ENCODE peak calls at places on chromosome X, in seven cellular contexts. Y, D, A, E, V, Q and X are unnamed samples.
A peak's percentile ranks its signal among the peaks of the same experiment; 100 is the strongest.

GRCh38 chrX:79364306-79364705 is 2.8 kb downstream of the ITM2A start:
- DNase-seq in D (no peak), A (no peak), E (no peak), Q (no peak), V (peak; percentile 0), Y (no peak), X (no peak)

GRCh38 chrX:63750846-63751245 is 34.2 kb downstream of the ARHGEF9 start:
- DNase-seq in A (no peak), Q (no peak), E (no peak), Y (no peak), V (no peak), D (no peak), X (no peak)

GRCh38 chrX:1750267-1750666 is 135.4 kb downstream of the ASMT start:
- DNase-seq in D (no peak), Y (no peak), E (no peak), A (peak; percentile 64), V (no peak), Q (no peak), X (no peak)

GRCh38 chrX:71615954-71616353 is 2.4 kb downstream of the CXCR3 start:
- DNase-seq in Y (no peak), E (no peak), Q (no peak), V (no peak), D (no peak), A (no peak), X (no peak)

GRCh38 chrX:132023896-132024386 is 839 bp downstream of the STK26 start:
- DNase-seq in E (peak; percentile 9), Y (no peak), V (no peak), A (no peak), D (peak; percentile 5), Q (no peak), X (no peak)

GRCh38 chrX:37302569-37302968 is 46.6 kb upstream of the PRRG1 start:
- DNase-seq in Y (no peak), D (no peak), V (peak; percentile 7), Q (no peak), A (peak; percentile 10), E (no peak), X (no peak)

GRCh38 chrX:110532527-110532926 is 173.9 kb downstream of the RTL9 start:
- DNase-seq in A (no peak), Y (no peak), E (no peak), D (no peak), Q (no peak), V (no peak), X (no peak)

GRCh38 chrX:32871636-32872035 is 339.7 kb downstream of the DMD start:
- DNase-seq in D (no peak), Q (no peak), A (no peak), Y (no peak), E (no peak), V (no peak), X (no peak)

GRCh38 chrX:18210470-18210869 is 10.2 kb downstream of the BEND2 start:
- DNase-seq in D (no peak), V (no peak), Q (no peak), A (no peak), E (no peak), Y (no peak), X (no peak)
- TF ChIP-seq JUND in D (no peak), V (no peak), Q (no peak), A (no peak), E (no peak), Y (no peak), X (no peak)

GRCh38 chrX:24561121-24561520 is 86.0 kb downstream of the PCYT1B start:
- DNase-seq in D (no peak), Y (peak; percentile 8), V (no peak), E (peak; percentile 25), Q (no peak), A (peak; percentile 6), X (peak; percentile 34)
- TF ChIP-seq JUND in D (no peak), Y (no peak), V (no peak), E (no peak), Q (no peak), A (no peak), X (no peak)

DNA sequence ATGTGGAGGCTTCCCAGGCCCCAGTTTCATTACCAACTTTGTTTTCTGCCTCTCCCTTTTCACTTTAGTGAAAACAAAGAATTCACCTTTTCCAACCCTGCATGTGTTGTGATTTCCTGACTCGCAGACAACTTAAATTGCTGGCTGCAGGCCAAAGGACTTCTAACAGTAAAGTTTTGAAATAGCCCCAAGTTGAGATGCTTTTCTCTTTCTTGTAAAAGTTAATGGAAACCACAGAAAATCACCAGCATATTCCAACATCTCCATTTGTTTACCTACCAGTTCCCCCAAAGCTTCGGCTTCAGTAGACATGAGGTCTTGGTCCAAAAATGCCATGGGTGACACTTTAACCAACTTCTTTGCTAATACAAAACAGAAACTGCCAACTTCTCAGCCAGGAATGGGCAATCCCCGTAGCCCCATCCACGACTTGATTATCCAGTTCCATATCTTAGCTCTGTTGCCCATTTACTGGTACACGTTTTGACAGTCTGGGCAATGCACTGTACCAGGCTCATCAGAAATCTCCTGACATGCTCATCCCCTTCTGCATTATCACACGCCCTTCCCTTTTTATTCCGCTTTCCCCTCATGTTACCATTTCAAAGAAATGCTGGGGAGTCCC is 138.1 kb upstream of the S100G start:
- DNase-seq in A (no peak), V (no peak), D (no peak), Y (no peak), Q (no peak), E (no peak), X (no peak)
- TF ChIP-seq JUND in A (no peak), V (no peak), D (no peak), Y (no peak), Q (no peak), E (no peak), X (no peak)

GRCh38 chrX:148929686-148930085 is 429.3 kb downstream of the AFF2 start:
- DNase-seq in D (no peak), A (no peak), Q (no peak), V (no peak), E (no peak), Y (no peak), X (no peak)
- TF ChIP-seq JUND in D (no peak), A (no peak), Q (no peak), V (no peak), E (no peak), Y (no peak), X (no peak)

DNA sequence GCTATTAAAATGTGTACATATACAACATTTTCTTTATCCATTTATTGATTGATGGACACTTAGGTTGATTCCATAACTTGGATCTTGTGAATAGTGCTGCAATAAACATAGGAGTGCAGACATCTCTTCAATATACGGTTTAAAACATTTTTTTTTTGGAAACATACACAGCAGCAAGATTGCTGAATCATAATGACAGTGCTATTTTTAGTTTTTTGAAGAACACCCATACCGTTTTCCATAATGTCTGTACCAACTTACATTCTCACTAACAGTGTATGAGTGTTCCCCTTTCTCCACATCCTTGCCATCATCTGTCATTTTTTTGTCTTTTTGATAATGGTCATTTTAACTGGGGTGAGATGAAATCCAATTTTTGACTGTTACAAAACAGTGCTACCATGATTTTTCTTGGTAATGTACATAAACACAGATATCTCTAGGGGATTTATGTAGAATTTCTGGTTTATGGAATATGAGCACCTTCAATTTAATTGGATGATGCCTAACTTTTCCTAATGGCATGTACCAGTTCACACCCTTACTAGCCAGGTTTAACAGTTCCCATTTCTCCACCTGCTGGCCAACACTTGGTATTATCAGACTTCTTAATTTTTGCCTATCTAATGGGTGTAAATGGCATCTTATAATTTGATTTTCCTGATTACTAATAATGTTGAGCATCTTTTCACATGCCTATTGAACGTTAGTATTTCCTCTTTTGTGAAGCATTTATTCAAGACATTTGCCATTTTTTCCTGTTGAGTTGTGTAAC is 21.0 kb upstream of the TMSB15B start:
- DNase-seq in Q (no peak), Y (peak; percentile 20), V (no peak), D (no peak), A (no peak), E (peak; percentile 25), X (peak; percentile 24)
- TF ChIP-seq JUND in Q (no peak), Y (no peak), V (no peak), D (no peak), A (no peak), E (no peak), X (no peak)